ENCODE peak calls at places on chromosomes 2 and 18, in five cellular contexts. Y is esophagus squamous epithelium, E is heart left ventricle, G is tibial artery, N is NT2/D1. K is an unnamed sample.

GRCh38 chr2:221629478-221629877 is 57.4 kb upstream of the EPHA4 start:
- DNase-seq in E (no peak), Y (no peak), G (no peak), N (no peak), K (no peak)

GRCh38 chr2:74688881-74689280 is 34.8 kb downstream of the SEMA4F start:
- DNase-seq in Y (no peak), E (no peak), N (no peak), G (no peak), K (no peak)

GRCh38 chr18:48833701-48834394 is 116.9 kb downstream of the SMAD7 start:
- DNase-seq in E (no peak), Y (no peak), N (no peak), G (peak), K (no peak)

GRCh38 chr2:95674186-95674585 is 82.4 kb downstream of the TRIM43 start:
- DNase-seq in N (no peak), E (no peak), G (no peak), Y (no peak), K (no peak)

GRCh38 chr2:1744151-1744445 is 217 bp downstream of the PXDN start:
- DNase-seq in E (no peak), N (no peak), Y (no peak), G (no peak), K (no peak)

GRCh38 chr2:68751397-68752339 is 17.1 kb downstream of the ARHGAP25 start:
- DNase-seq in E (peak), N (peak), Y (peak), G (peak), K (peak)

GRCh38 chr18:6821346-6821745 is 91.8 kb downstream of the ARHGAP28 start:
- DNase-seq in G (no peak), E (no peak), N (no peak), Y (no peak), K (no peak)

GRCh38 chr2:178163395-178163794 is 30.9 kb upstream of the OSBPL6 start:
- DNase-seq in N (no peak), G (no peak), Y (no peak), E (no peak), K (peak)

GRCh38 chr2:11621465-11621864 is 48.5 kb downstream of the NTSR2 start:
- DNase-seq in E (no peak), Y (no peak), N (no peak), G (no peak), K (no peak)

GRCh38 chr2:119195001-119195400 is 28.6 kb upstream of the STEAP3 start:
- DNase-seq in N (no peak), G (no peak), Y (no peak), E (no peak), K (no peak)

GRCh38 chr18:39149211-39149806 is 1583.7 kb upstream of the CELF4 start:
- DNase-seq in E (no peak), N (no peak), Y (no peak), G (no peak), K (no peak)

GRCh38 chr2:215624423-215624829 is 188.6 kb upstream of the FN1 start:
- DNase-seq in E (peak), N (no peak), G (peak), Y (no peak), K (no peak)

GRCh38 chr2:64202206-64202864 is 58.1 kb upstream of the PELI1 start:
- DNase-seq in E (no peak), Y (no peak), G (no peak), N (no peak), K (no peak)

GRCh38 chr2:234998404-234999211 is 46.8 kb downstream of the SH3BP4 start:
- DNase-seq in E (no peak), N (no peak), Y (no peak), G (no peak), K (no peak)

GRCh38 chr18:13725566-13726227 is 661 bp downstream of the FAM210A start:
- DNase-seq in Y (no peak), G (no peak), E (no peak), N (no peak), K (peak)

GRCh38 chr18:31230495-31230894 is 67.8 kb upstream of the DSC1 start:
- DNase-seq in N (no peak), E (no peak), G (no peak), Y (no peak), K (no peak)

GRCh38 chr2:96859338-96859649 is 1.5 kb upstream of the ANKRD39 start:
- DNase-seq in E (peak), Y (no peak), G (peak), N (no peak), K (peak)

GRCh38 chr2:44207102-44207501 is 38.4 kb downstream of the PPM1B start:
- DNase-seq in E (no peak), Y (no peak), N (no peak), G (no peak), K (no peak)

GRCh38 chr18:68172842-68173549 is 541.9 kb downstream of the TMX3 start:
- DNase-seq in G (no peak), E (no peak), Y (no peak), N (peak), K (peak)

GRCh38 chr18:76414936-76415621 is 80.0 kb downstream of the ZNF516 start:
- DNase-seq in E (peak), G (no peak), Y (no peak), N (no peak), K (no peak)

GRCh38 chr2:219001100-219001576 is 7.9 kb upstream of the CRYBA2 start:
- DNase-seq in Y (no peak), N (no peak), G (no peak), E (no peak), K (no peak)

GRCh38 chr2:219490600-219491130 is 8.0 kb upstream of the GMPPA start:
- DNase-seq in G (no peak), N (no peak), E (no peak), Y (no peak), K (no peak)

GRCh38 chr2:143742631-143743030 is 613.4 kb downstream of the ARHGAP15 start:
- DNase-seq in G (no peak), Y (no peak), E (no peak), N (no peak), K (no peak)

GRCh38 chr2:75801234-75801982 is 90.7 kb upstream of the GCFC2 start:
- DNase-seq in G (no peak), Y (no peak), N (no peak), E (no peak), K (no peak)

GRCh38 chr18:7221424-7222155 is 9.3 kb upstream of the LRRC30 start:
- DNase-seq in E (peak), N (peak), Y (no peak), G (no peak), K (peak)

GRCh38 chr2:165898381-165898780 is 55.2 kb downstream of the TTC21B start:
- DNase-seq in E (no peak), N (no peak), G (no peak), Y (no peak), K (no peak)

GRCh38 chr2:27191107-27191829 is 20.6 kb upstream of the ATRAID start:
- DNase-seq in G (no peak), Y (no peak), E (no peak), N (peak), K (peak)

GRCh38 chr2:26691881-26692813 is at the start of gene KCNK3:
- DNase-seq in E (peak), Y (no peak), G (peak), N (no peak), K (peak)

GRCh38 chr2:241189093-241189855 is 797 bp downstream of the ANO7 start:
- DNase-seq in N (no peak), Y (no peak), E (no peak), G (no peak), K (peak)

GRCh38 chr18:55672574-55673361 is 84.8 kb upstream of the TCF4 start:
- DNase-seq in E (no peak), G (no peak), N (no peak), Y (no peak), K (no peak)
- H3K4me3 ChIP-seq in E (no peak), G (no peak), N (no peak), Y (no peak), K (no peak)

DNA sequence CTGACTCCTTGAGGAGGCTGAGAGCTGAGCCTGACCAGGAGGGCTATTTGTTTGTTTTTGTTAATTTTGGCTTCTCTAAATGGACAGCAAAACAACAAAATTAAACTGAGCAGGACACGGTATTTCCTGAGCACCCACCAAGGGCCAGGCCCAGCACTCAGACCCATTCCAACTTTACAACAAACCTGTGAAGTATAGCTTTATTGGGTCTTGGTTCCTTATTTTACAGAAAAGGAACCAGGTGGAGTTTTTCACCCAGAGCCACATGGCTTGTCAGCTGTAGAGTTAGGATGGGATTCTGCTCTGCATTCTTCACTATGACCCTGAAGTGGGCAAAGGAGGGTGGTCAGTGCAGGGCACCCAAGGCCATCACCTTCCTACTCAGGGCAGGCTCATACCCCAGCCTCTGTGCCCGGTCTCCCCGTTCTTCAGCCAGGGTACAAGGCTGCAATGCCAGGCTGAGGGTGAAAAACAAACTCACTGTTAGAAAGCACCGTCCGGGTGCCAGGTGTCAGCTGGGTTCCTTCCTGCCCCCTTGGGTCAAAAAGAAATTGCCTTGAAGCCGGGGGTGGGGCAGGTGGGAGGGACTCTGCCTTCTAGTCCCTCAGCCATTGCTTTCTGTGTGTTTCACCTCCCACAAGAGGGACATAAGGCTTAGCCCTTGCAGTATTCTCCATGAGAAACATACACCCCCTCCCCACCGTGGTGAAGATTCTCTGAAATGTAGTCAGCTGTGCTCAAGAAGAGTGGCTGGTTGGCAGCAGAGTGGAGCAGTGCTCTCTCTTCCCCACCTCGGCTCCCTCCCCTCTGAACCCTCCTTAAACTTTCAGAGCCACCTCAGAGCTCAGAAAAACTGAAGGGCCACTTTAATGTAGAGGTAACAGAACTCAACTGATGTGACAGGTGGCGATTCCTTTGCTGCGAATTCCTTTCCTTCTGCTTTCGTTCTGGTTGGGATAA is 2.2 kb downstream of the PSD4 start:
- DNase-seq in Y (no peak), N (no peak), E (no peak), G (peak), K (no peak)
- H3K4me3 ChIP-seq in Y (no peak), N (no peak), E (peak), G (no peak), K (no peak)

DNA sequence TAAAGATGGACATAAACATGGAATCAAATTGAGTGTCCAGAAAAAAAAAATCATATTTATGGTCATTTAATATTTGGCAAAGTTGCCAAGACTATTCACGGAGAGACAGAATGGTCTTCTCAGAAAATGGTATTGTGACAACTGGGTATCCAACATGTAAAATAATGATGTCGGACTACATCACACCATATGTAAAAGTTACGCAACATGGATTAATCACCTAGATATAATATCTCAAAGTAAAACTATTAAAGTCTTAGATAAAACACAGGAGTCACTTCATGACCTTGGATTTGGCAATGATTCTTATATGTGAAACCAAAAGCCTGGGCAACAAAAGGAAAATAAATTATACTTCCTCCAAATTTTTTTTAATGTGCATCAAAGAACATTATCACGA is 1591.7 kb upstream of the DDX18 start:
- DNase-seq in G (no peak), Y (no peak), E (no peak), N (no peak), K (no peak)
- H3K4me3 ChIP-seq in G (no peak), Y (no peak), E (no peak), N (no peak), K (no peak)

DNA sequence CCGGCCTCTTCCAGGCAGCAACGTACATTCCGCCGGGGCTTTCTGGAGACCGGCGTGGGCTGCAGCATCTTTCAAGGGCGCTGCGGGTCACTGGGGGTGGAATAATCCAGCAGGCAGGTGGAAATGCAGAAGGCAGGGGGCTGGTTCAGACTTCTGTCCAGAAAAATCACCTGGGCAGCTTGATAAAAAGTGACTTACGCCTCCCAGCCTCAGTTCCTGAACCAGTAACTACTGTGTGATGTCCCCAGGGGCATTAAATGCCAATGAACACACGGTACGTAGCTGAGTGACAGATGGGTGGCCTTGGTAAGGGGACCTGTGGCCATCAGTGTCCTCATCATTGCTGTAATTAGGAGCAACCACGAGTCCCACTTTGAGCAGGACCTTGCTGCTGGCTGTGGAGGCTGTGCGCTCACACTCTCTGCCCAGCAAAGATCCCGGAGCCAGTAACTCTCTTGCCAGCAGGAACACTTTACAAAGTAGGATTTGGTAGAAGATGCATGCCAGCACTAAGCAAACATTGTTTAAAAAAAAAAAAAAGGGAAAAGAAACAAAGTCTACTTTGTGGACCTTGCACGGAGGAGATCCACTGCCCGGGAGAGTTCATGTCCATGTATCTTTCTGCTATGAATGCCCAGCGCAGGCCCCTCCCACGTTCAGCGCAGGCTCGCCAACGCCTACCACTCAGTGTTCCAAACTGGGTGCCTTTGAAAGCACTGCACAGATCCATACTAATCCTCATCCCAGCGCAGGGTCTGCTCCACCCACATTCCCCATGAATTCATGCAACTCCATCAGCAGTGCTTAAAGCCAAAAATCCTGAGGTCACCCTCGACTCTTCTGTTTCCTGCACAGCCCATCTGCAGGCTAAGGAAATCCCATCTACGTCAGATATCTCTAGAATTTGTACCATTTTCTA is 177.2 kb downstream of the HDAC4 start:
- DNase-seq in G (peak), N (no peak), E (peak), Y (no peak), K (no peak)
- H3K4me3 ChIP-seq in G (peak), N (no peak), E (peak), Y (no peak), K (no peak)

GRCh38 chr18:79510731-79511141 is 115.0 kb downstream of the NFATC1 start:
- DNase-seq in E (no peak), N (no peak), Y (no peak), G (peak), K (peak)
- H3K4me3 ChIP-seq in E (no peak), N (no peak), Y (no peak), G (no peak), K (no peak)

DNA sequence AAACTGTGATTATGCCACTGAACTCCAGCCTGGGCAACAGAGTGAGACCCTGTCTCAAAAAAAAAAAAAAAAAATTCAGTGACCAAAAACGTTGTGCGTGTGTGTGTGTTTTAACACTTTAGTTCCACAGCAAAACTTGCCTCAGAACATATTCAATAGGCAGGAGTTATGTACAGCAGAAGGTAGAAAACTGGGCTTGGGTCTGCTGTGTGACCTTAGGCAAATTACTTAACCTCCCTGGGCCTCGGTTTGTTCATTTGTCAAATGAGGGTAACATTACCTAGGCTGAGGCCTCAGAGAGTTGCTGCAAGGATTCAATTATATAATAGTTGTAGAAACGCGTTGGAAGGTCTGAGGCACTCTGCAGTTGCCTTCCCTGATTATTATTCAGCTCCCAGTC is 10.3 kb upstream of the SCG2 start:
- DNase-seq in E (no peak), G (no peak), N (no peak), Y (no peak), K (no peak)
- H3K4me3 ChIP-seq in E (peak), G (peak), N (no peak), Y (no peak), K (no peak)

GRCh38 chr18:8385400-8385799 is 223.8 kb upstream of the RAB12 start:
- DNase-seq in G (no peak), N (no peak), E (no peak), Y (no peak), K (no peak)

GRCh38 chr18:8381801-8382459 is 227.3 kb upstream of the RAB12 start:
- DNase-seq in N (no peak), E (no peak), Y (no peak), G (no peak), K (no peak)

GRCh38 chr18:8380006-8380405 is 229.2 kb upstream of the RAB12 start:
- DNase-seq in E (no peak), G (no peak), Y (no peak), N (no peak), K (no peak)

GRCh38 chr18:8379187-8379941 is 229.9 kb upstream of the RAB12 start:
- DNase-seq in G (no peak), Y (no peak), N (no peak), E (no peak), K (no peak)

GRCh38 chr18:8380926-8381325 is 228.3 kb upstream of the RAB12 start:
- DNase-seq in G (no peak), Y (no peak), E (no peak), N (no peak), K (no peak)
- H3K4me3 ChIP-seq in G (no peak), Y (no peak), E (no peak), N (no peak), K (no peak)

GRCh38 chr2:182542501-182543258 is 115.8 kb upstream of the PDE1A start:
- DNase-seq in N (no peak), G (no peak), E (no peak), Y (no peak), K (no peak)
- H3K4me3 ChIP-seq in N (no peak), G (no peak), E (no peak), Y (no peak), K (no peak)

GRCh38 chr2:156329031-156329921 is 3.2 kb downstream of the NR4A2 start:
- DNase-seq in E (no peak), Y (no peak), N (no peak), G (no peak), K (peak)
- H3K4me3 ChIP-seq in E (peak), Y (no peak), N (no peak), G (no peak), K (peak)